ENCODE peak calls at places on chromosome 7, in ten cellular contexts. G is A549, C is Calu3, I is HFF-Myc, X is mammary epithelial cell, B is WERI-Rb-1, A is psoas muscle, W is astrocyte of the spinal cord, J is WTC11, U is tibial nerve. R is an unnamed sample.

GRCh38 chr7:142671506-142671905 is 77.8 kb upstream of the PRSS1 start:
- DNase-seq in A (no peak), B (no peak), J (no peak), I (no peak), X (no peak), U (no peak), G (no peak), W (no peak), C (no peak), R (no peak)

GRCh38 chr7:133805426-133805825 is 321.7 kb upstream of the LRGUK start:
- DNase-seq in J (no peak), C (no peak), X (no peak), I (no peak), A (no peak), W (no peak), G (no peak), B (no peak), U (no peak), R (no peak)

GRCh38 chr7:55893940-55894339 is 6.7 kb downstream of the ZNF713 start:
- DNase-seq in G (no peak), I (no peak), J (no peak), B (no peak), C (no peak), W (no peak), A (no peak), X (no peak), U (no peak), R (no peak)

GRCh38 chr7:2166625-2167280 is 66.0 kb downstream of the MAD1L1 start:
- DNase-seq in J (no peak), X (no peak), A (peak), B (no peak), C (no peak), U (no peak), W (no peak), I (no peak), G (no peak), R (no peak)

GRCh38 chr7:45239486-45239885 is 81.9 kb downstream of the RAMP3 start:
- DNase-seq in B (no peak), A (no peak), U (no peak), W (peak), G (no peak), C (no peak), X (peak), I (no peak), J (no peak), R (peak)

GRCh38 chr7:128738570-128739047 is 550 bp upstream of the CALU start:
- DNase-seq in C (no peak), X (no peak), J (no peak), G (no peak), I (no peak), W (no peak), U (no peak), A (no peak), B (no peak), R (no peak)

GRCh38 chr7:26171601-26172000 is 19.6 kb downstream of the NFE2L3 start:
- DNase-seq in W (no peak), I (no peak), X (no peak), B (no peak), J (no peak), C (no peak), A (no peak), U (no peak), G (no peak), R (no peak)

GRCh38 chr7:155583636-155584035 is 37.3 kb upstream of the CNPY1 start:
- DNase-seq in A (no peak), U (no peak), W (no peak), I (no peak), X (no peak), G (no peak), B (no peak), J (no peak), C (no peak), R (no peak)

GRCh38 chr7:116511552-116512523 is 12.3 kb downstream of the CAV2 start:
- DNase-seq in J (no peak), G (peak), A (no peak), I (no peak), C (no peak), B (no peak), U (no peak), X (peak), W (peak), R (peak)

GRCh38 chr7:81025360-81025759 is 106.5 kb upstream of the SEMA3C start:
- DNase-seq in G (no peak), B (no peak), X (peak), C (no peak), I (no peak), A (no peak), J (no peak), U (no peak), W (no peak), R (peak)

GRCh38 chr7:23474098-23474828 is 4.0 kb upstream of the IGF2BP3 start:
- DNase-seq in B (peak), A (peak), U (peak), C (peak), W (peak), X (peak), I (peak), J (peak), G (peak), R (peak)

GRCh38 chr7:121285066-121285667 is 43.6 kb upstream of the WNT16 start:
- DNase-seq in C (no peak), U (no peak), A (no peak), B (no peak), J (no peak), X (no peak), W (no peak), I (no peak), G (no peak), R (no peak)

GRCh38 chr7:102873470-102874165 is 39.2 kb upstream of the LRRC17 start:
- DNase-seq in C (no peak), J (no peak), X (peak), A (no peak), U (no peak), B (no peak), W (no peak), G (no peak), I (no peak), R (no peak)

GRCh38 chr7:17097668-17098297 is 200.7 kb upstream of the AHR start:
- DNase-seq in G (no peak), J (no peak), I (no peak), U (no peak), W (no peak), B (no peak), C (no peak), X (no peak), A (no peak), R (peak)

GRCh38 chr7:31957090-31957720 is 113.0 kb downstream of the PDE1C start:
- DNase-seq in A (no peak), X (no peak), J (no peak), U (no peak), W (peak), C (no peak), I (no peak), G (peak), B (no peak), R (peak)

GRCh38 chr7:151790095-151790825 is 86.7 kb downstream of the PRKAG2 start:
- DNase-seq in A (peak), G (no peak), U (no peak), C (no peak), X (no peak), B (no peak), W (no peak), I (no peak), J (no peak), R (no peak)

GRCh38 chr7:114852275-114852674 is 69.6 kb upstream of the MDFIC start:
- DNase-seq in X (no peak), I (no peak), J (no peak), G (no peak), A (no peak), B (no peak), C (no peak), U (no peak), W (no peak), R (no peak)

GRCh38 chr7:5667391-5667790 is 114.1 kb downstream of the RNF216 start:
- DNase-seq in W (no peak), C (peak), B (no peak), I (no peak), U (no peak), A (no peak), X (no peak), J (no peak), G (no peak), R (no peak)

GRCh38 chr7:105268511-105269392 is 120.0 kb downstream of the SRPK2 start:
- DNase-seq in W (peak), U (peak), B (no peak), J (no peak), X (peak), A (no peak), G (peak), C (no peak), I (peak), R (peak)

GRCh38 chr7:92808635-92809034 is 27.7 kb downstream of the CDK6 start:
- DNase-seq in J (no peak), B (no peak), X (no peak), W (peak), I (no peak), C (no peak), U (no peak), A (no peak), G (no peak), R (no peak)

GRCh38 chr7:40658731-40659130 is 523.9 kb downstream of the SUGCT start:
- DNase-seq in J (no peak), B (no peak), X (peak), A (no peak), I (no peak), C (no peak), W (peak), G (no peak), U (no peak), R (peak)

GRCh38 chr7:95897557-95898183 is 125.3 kb downstream of the DYNC1I1 start:
- DNase-seq in A (no peak), C (no peak), W (no peak), X (no peak), J (no peak), B (no peak), I (no peak), G (no peak), U (no peak), R (no peak)

GRCh38 chr7:77580762-77581350 is 43.8 kb downstream of the PTPN12 start:
- DNase-seq in J (no peak), C (no peak), G (no peak), X (no peak), B (no peak), A (no peak), W (no peak), I (no peak), U (no peak), R (no peak)

GRCh38 chr7:41445951-41446350 is 256.9 kb downstream of the INHBA start:
- DNase-seq in G (no peak), C (no peak), X (no peak), B (no peak), U (no peak), A (no peak), W (no peak), J (no peak), I (no peak), R (no peak)

GRCh38 chr7:145183069-145183468 is 347.2 kb upstream of the TPK1 start:
- DNase-seq in I (no peak), B (no peak), J (no peak), G (no peak), X (no peak), C (no peak), W (no peak), A (no peak), U (no peak), R (no peak)

GRCh38 chr7:77456711-77457110 is 40.6 kb upstream of the GSAP start:
- DNase-seq in A (no peak), G (no peak), U (no peak), B (no peak), C (no peak), J (no peak), I (no peak), W (no peak), X (no peak), R (no peak)

GRCh38 chr7:141115949-141116348 is 42.1 kb downstream of the TMEM178B start:
- DNase-seq in I (no peak), A (no peak), J (no peak), C (no peak), U (no peak), G (no peak), X (no peak), W (no peak), B (no peak), R (no peak)

DNA sequence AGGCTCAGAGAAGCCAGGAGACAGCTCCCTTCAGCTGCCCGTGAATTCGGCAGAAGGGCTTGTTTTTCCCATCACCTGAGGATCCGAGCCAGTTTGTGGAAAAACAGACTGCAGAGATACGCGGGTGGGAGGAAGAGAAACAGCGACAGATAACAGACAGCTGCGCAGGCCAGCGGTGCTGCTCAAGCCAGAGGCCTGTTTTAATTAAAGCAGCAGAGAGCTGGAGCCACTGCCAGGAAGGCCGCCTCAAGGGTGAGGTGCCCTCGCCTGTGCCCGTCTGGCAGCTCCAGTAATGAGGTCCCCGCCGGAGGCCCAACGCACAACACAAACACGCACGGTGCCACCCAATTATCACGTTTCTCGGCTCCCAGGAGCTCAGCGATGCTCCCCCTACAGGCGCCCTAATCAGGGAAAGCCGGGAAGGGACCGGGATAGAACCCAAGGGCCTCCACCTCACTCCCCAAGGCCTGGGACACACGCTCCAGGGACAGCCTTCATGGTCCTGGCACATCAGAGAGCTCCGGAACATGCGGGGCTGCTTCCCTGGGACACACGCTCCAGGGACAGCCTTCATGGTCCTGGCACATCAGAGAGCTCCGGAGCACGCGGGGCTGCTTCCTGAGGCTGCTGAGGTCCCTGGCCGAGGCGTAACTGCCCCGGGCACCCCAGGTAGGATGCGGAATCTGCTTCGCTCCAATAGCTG is 60.6 kb upstream of the DNAAF5 start:
- DNase-seq in G (no peak), B (no peak), U (no peak), J (peak), C (no peak), W (no peak), A (no peak), X (no peak), I (no peak), R (no peak)
- TF ChIP-seq CTCF in G (no peak), B (peak), U (no peak), J (no peak), C (no peak), W (peak), A (no peak), X (no peak), I (peak), R (no peak)

DNA sequence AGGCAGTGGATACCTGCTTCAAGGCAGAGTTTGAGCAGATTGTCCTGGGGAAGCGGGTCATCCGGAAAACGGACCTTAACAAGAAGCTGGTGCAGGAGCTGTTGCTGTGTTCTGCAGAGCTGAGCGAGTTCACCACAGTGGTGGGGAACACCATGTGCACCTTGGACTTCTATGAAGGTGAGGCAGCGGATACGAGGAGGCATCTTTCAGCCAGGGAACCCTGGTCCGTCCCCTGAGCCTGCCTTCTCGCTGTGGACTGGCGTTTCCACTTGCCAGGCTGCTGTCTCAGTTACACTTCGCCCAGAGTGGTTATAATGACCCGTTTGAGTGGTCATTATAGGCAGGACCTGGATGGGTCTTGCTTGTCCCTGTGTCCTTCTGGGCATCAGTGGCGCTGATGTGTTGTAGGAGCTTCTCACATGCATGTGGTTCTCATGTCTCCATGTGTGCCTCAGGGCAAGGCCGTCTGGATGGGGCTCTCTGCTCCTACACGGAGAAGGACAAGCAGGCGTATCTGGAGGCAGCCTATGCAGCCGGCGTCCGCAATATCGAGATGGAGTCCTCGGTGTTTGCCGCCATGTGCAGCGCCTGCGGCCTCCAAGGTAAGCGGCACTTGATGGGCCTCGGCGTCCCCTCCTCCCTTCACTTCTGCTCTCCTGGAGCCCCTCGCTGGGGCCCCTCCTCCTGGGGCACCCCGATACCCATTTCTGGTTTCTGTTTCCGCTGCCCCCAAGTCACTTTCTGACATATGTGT is 18.0 kb downstream of the UPP1 start:
- DNase-seq in W (no peak), I (no peak), A (no peak), X (no peak), B (no peak), U (no peak), G (no peak), J (no peak), C (no peak), R (no peak)
- TF ChIP-seq CTCF in W (no peak), I (no peak), A (no peak), X (no peak), B (no peak), U (no peak), G (no peak), J (no peak), C (no peak), R (no peak)

DNA sequence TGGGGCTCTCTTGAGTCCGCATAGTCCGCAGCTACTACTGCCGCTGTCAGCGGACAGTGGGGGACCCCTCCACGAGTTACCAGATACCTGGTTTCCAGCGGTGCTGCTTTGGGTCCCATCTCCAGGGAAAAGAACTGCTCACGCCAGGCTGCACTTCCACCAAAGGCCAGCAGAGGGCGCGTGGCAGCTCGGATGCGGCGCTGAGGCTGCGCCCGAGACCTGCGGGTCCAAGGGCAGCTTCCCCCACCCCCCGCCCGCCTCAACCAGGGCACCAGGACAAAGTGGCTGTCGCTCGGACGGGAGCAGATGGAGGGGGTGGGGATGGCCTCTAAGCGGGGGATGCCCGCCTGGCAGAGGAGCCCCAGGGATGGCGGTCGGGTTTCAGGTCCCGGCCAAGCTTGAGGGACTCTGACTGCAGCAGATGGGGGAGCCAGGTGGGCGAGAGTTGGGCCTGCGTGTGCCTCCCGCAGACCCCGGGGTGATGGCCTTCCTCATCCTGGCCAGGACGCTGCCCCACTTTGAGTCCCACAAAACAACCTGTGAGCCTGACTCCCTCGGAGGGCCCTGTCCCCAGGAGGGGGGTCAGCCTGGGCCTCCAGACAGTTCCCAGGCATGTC is 23.8 kb upstream of the ZNF735 start:
- DNase-seq in I (no peak), C (no peak), U (no peak), W (no peak), G (no peak), J (no peak), B (peak), X (no peak), A (peak), R (no peak)
- TF ChIP-seq CTCF in I (peak), C (peak), U (peak), W (peak), G (no peak), J (peak), B (peak), X (peak), A (peak), R (peak)

DNA sequence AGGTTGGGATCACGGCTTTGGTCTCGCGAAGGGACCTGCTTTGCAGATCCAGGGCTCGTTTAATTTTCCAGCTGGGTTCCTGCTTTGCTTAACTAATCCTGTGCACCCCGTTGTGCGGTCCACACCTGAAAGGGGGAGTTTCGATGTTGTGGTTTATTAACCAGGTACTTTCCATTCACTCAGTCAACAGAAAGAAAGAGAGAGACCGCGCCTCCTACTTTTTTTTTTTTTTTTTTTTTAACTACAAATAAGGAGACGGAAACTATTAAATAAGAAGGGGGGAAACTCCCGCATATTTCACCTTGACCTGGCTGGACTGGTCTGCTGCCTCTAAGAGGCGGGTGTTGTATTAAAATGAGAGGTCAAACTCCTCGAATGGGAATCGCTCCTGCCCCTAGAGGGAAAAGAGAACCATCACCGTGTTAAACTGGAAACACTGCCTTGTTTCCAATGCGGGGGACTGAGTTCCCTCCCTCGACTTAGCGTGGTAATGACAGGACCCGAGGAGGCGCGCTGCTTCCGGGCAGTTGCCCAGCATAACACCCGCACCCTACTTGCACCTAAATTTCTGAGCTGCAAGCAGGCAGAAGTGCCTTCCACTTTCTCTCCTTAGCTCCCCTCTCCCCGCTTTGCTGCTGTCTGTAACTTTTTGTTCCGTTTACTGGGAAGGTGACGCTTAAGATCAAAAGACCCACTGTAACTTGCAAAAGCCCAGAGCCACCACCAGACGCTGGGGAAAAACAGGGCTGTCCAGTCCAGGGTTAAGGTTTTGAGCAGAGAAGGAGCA is 1.1 kb upstream of the ITGB8 start:
- DNase-seq in J (peak), X (peak), C (peak), G (peak), B (peak), A (peak), I (no peak), W (peak), U (peak), R (peak)
- TF ChIP-seq CTCF in J (no peak), X (peak), C (peak), G (peak), B (peak), A (peak), I (peak), W (peak), U (no peak), R (peak)

R was measured in bronchial epithelial cell.